ENCODE peak calls at places on chromosomes 13 and 19, in six cellular contexts. One of them, this sample, is unnamed.

GRCh38 chr13:52195052-52195837 is 35.8 kb upstream of the NEK3 start:
- DNase-seq in HCT116: no peak
- DNase-seq in fibroblast of mammary gland: peak
- DNase-seq in uterus: peak
- DNase-seq in fibroblast of pulmonary artery: peak
- DNase-seq in cardiac fibroblast: peak
- DNase-seq in this sample: peak

GRCh38 chr19:9052894-9053293 is 34.0 kb upstream of the OR1M1 start:
- DNase-seq in fibroblast of mammary gland: no peak
- DNase-seq in uterus: no peak
- DNase-seq in HCT116: no peak
- DNase-seq in cardiac fibroblast: no peak
- DNase-seq in fibroblast of pulmonary artery: no peak
- DNase-seq in this sample: no peak

GRCh38 chr13:29524176-29524575 is 71.3 kb downstream of the SLC7A1 start:
- DNase-seq in cardiac fibroblast: peak
- DNase-seq in HCT116: no peak
- DNase-seq in fibroblast of mammary gland: peak
- DNase-seq in uterus: no peak
- DNase-seq in fibroblast of pulmonary artery: peak
- DNase-seq in this sample: no peak

GRCh38 chr19:27657271-27658051 is 1555.5 kb downstream of the UQCRFS1 start:
- DNase-seq in cardiac fibroblast: no peak
- DNase-seq in fibroblast of mammary gland: no peak
- DNase-seq in HCT116: no peak
- DNase-seq in uterus: no peak
- DNase-seq in fibroblast of pulmonary artery: no peak
- DNase-seq in this sample: no peak

GRCh38 chr19:29302002-29302928 is 89.3 kb upstream of the UQCRFS1 start:
- DNase-seq in uterus: no peak
- DNase-seq in fibroblast of pulmonary artery: no peak
- DNase-seq in HCT116: no peak
- DNase-seq in cardiac fibroblast: no peak
- DNase-seq in fibroblast of mammary gland: no peak
- DNase-seq in this sample: no peak

GRCh38 chr19:4369109-4369887 is 25.9 kb downstream of the MPND start:
- DNase-seq in HCT116: no peak
- DNase-seq in cardiac fibroblast: no peak
- DNase-seq in fibroblast of mammary gland: peak
- DNase-seq in fibroblast of pulmonary artery: no peak
- DNase-seq in uterus: no peak
- DNase-seq in this sample: no peak

GRCh38 chr13:44155422-44156293 is 218.0 kb upstream of the SERP2 start:
- DNase-seq in fibroblast of pulmonary artery: peak
- DNase-seq in uterus: peak
- DNase-seq in fibroblast of mammary gland: peak
- DNase-seq in cardiac fibroblast: peak
- DNase-seq in HCT116: no peak
- DNase-seq in this sample: no peak

GRCh38 chr13:57874530-57874929 is 243.0 kb downstream of the PCDH17 start:
- DNase-seq in fibroblast of pulmonary artery: no peak
- DNase-seq in cardiac fibroblast: no peak
- DNase-seq in uterus: no peak
- DNase-seq in HCT116: no peak
- DNase-seq in fibroblast of mammary gland: no peak
- DNase-seq in this sample: no peak

GRCh38 chr13:29676941-29677452 is 81.5 kb upstream of the SLC7A1 start:
- DNase-seq in HCT116: no peak
- DNase-seq in fibroblast of mammary gland: peak
- DNase-seq in cardiac fibroblast: no peak
- DNase-seq in fibroblast of pulmonary artery: no peak
- DNase-seq in uterus: no peak
- DNase-seq in this sample: no peak

GRCh38 chr13:106318941-106319411 is 216.5 kb downstream of the EFNB2 start:
- DNase-seq in fibroblast of pulmonary artery: peak
- DNase-seq in uterus: peak
- DNase-seq in HCT116: peak
- DNase-seq in cardiac fibroblast: peak
- DNase-seq in fibroblast of mammary gland: peak
- DNase-seq in this sample: peak

GRCh38 chr19:6739884-6740588 is 556 bp downstream of the TRIP10 start:
- DNase-seq in fibroblast of pulmonary artery: no peak
- DNase-seq in HCT116: no peak
- DNase-seq in cardiac fibroblast: no peak
- DNase-seq in fibroblast of mammary gland: no peak
- DNase-seq in uterus: no peak
- DNase-seq in this sample: no peak

GRCh38 chr13:102402292-102402691 is 444 bp upstream of the FGF14 start:
- DNase-seq in fibroblast of pulmonary artery: peak
- DNase-seq in HCT116: no peak
- DNase-seq in cardiac fibroblast: no peak
- DNase-seq in uterus: peak
- DNase-seq in fibroblast of mammary gland: peak
- DNase-seq in this sample: no peak
- TF ChIP-seq CTCF in fibroblast of pulmonary artery: no peak
- TF ChIP-seq CTCF in HCT116: no peak
- TF ChIP-seq CTCF in cardiac fibroblast: no peak
- TF ChIP-seq CTCF in uterus: no peak
- TF ChIP-seq CTCF in fibroblast of mammary gland: peak
- TF ChIP-seq CTCF in this sample: no peak

GRCh38 chr19:5480427-5480836 is 25.2 kb downstream of the ZNRF4 start:
- DNase-seq in HCT116: peak
- DNase-seq in uterus: no peak
- DNase-seq in fibroblast of pulmonary artery: peak
- DNase-seq in cardiac fibroblast: peak
- DNase-seq in fibroblast of mammary gland: peak
- DNase-seq in this sample: no peak
- TF ChIP-seq CTCF in HCT116: peak
- TF ChIP-seq CTCF in uterus: no peak
- TF ChIP-seq CTCF in fibroblast of pulmonary artery: peak
- TF ChIP-seq CTCF in cardiac fibroblast: peak
- TF ChIP-seq CTCF in fibroblast of mammary gland: peak
- TF ChIP-seq CTCF in this sample: peak

GRCh38 chr19:42219812-42220750 is at the start of gene ZNF526:
- DNase-seq in fibroblast of pulmonary artery: peak
- DNase-seq in fibroblast of mammary gland: peak
- DNase-seq in cardiac fibroblast: peak
- DNase-seq in HCT116: peak
- DNase-seq in uterus: peak
- DNase-seq in this sample: peak
- TF ChIP-seq CTCF in fibroblast of pulmonary artery: no peak
- TF ChIP-seq CTCF in fibroblast of mammary gland: no peak
- TF ChIP-seq CTCF in cardiac fibroblast: no peak
- TF ChIP-seq CTCF in HCT116: no peak
- TF ChIP-seq CTCF in uterus: no peak
- TF ChIP-seq CTCF in this sample: no peak

GRCh38 chr19:16030964-16031871 is 45.1 kb upstream of the TPM4 start:
- DNase-seq in uterus: no peak
- DNase-seq in fibroblast of pulmonary artery: no peak
- DNase-seq in fibroblast of mammary gland: no peak
- DNase-seq in HCT116: no peak
- DNase-seq in cardiac fibroblast: no peak
- DNase-seq in this sample: no peak
- TF ChIP-seq CTCF in uterus: no peak
- TF ChIP-seq CTCF in fibroblast of pulmonary artery: no peak
- TF ChIP-seq CTCF in fibroblast of mammary gland: no peak
- TF ChIP-seq CTCF in HCT116: no peak
- TF ChIP-seq CTCF in cardiac fibroblast: no peak
- TF ChIP-seq CTCF in this sample: no peak

GRCh38 chr13:108922108-108922507 is 292.7 kb downstream of the MYO16 start:
- DNase-seq in uterus: no peak
- DNase-seq in cardiac fibroblast: no peak
- DNase-seq in fibroblast of mammary gland: no peak
- DNase-seq in fibroblast of pulmonary artery: no peak
- DNase-seq in HCT116: no peak
- DNase-seq in this sample: no peak
- TF ChIP-seq CTCF in uterus: no peak
- TF ChIP-seq CTCF in cardiac fibroblast: no peak
- TF ChIP-seq CTCF in fibroblast of mammary gland: no peak
- TF ChIP-seq CTCF in fibroblast of pulmonary artery: no peak
- TF ChIP-seq CTCF in HCT116: no peak
- TF ChIP-seq CTCF in this sample: no peak

DNA sequence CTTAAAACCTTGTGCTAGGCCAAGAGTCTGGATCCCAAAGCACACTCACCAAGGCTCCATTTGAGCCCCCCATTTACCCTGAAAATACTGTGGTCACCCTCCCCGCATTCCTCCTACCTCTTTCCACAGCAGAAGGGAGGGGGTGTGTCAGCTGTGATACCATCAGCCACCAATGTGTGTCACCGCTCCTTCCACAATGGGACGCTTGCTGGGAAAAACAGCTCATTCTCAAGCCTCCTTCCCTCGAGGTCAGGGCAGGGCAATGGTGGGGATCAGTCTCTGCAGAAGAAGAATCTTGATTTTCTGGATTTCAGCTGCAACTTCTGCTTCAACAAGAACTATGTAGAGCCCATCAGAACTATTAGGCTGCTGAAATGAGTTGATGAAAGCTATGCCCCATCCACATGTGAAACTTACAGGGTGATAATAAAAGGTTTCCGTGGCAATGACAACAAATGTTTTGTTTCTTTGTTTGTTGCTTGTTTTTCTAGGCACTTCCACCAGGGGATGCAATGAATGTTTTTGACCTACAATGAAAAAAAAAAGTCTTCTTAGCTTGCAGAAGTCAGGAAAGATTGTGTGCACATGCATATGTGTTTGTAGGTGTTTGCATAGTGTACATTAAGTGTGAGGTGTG is 26.4 kb upstream of the ZNF507 start:
- DNase-seq in fibroblast of pulmonary artery: peak
- DNase-seq in HCT116: peak
- DNase-seq in cardiac fibroblast: no peak
- DNase-seq in fibroblast of mammary gland: no peak
- DNase-seq in uterus: no peak
- DNase-seq in this sample: no peak
- TF ChIP-seq CTCF in fibroblast of pulmonary artery: peak
- TF ChIP-seq CTCF in HCT116: peak
- TF ChIP-seq CTCF in cardiac fibroblast: no peak
- TF ChIP-seq CTCF in fibroblast of mammary gland: peak
- TF ChIP-seq CTCF in uterus: no peak
- TF ChIP-seq CTCF in this sample: peak

DNA sequence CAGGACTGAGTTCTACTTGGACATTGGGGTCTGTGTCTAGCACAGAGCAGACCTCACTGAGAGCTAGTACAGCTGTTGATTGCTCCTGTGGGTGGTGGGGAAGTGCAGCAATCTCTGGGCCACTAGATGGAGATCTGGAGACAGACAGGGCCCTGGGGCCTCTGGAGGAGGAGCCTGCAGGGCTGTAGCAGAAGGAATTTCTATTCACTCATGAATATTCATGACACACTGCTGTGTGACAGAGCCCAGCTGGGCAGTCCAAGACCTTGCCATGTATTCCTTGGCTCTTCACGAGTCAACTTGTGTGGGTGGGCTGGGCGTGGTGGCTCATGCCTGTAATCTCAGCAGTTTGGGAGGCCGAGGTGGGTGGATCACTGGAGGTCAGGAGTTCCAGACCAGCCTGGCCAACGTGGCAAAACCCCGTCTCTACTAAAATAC is 37.5 kb downstream of the SUGP2 start:
- DNase-seq in fibroblast of mammary gland: peak
- DNase-seq in fibroblast of pulmonary artery: peak
- DNase-seq in cardiac fibroblast: peak
- DNase-seq in HCT116: peak
- DNase-seq in uterus: no peak
- DNase-seq in this sample: peak
- TF ChIP-seq CTCF in fibroblast of mammary gland: peak
- TF ChIP-seq CTCF in fibroblast of pulmonary artery: peak
- TF ChIP-seq CTCF in cardiac fibroblast: peak
- TF ChIP-seq CTCF in HCT116: peak
- TF ChIP-seq CTCF in uterus: no peak
- TF ChIP-seq CTCF in this sample: peak